ENCODE peak calls at places on chromosomes 2 and 18, in nine cellular contexts. Z is HFFc6, X is endodermal cell, H is endothelial cell, F is K562, G is uterus, L is glutamatergic neuron, O is HL-60, C is MM.1S. Y is an unnamed sample.

GRCh38 chr2:235244497-235245215 is 249.2 kb upstream of the AGAP1 start:
- DNase-seq in Z (peak), X (no peak), H (no peak), F (no peak), G (no peak), L (no peak), O (no peak), C (peak), Y (no peak)

GRCh38 chr18:39962546-39962945 is 1992.5 kb upstream of the PIK3C3 start:
- DNase-seq in Z (no peak), X (no peak), H (no peak), F (no peak), G (no peak), L (no peak), O (no peak), C (no peak), Y (no peak)

GRCh38 chr2:216012133-216012829 is 1.1 kb downstream of the MREG start:
- DNase-seq in Z (peak), X (peak), H (no peak), F (no peak), G (no peak), L (no peak), O (no peak), C (no peak), Y (no peak)

GRCh38 chr2:162821176-162821575 is 17.4 kb downstream of the KCNH7 start:
- DNase-seq in Z (peak), X (no peak), H (no peak), F (no peak), G (no peak), L (no peak), O (no peak), C (no peak), Y (no peak)

GRCh38 chr2:73640537-73640936 is 1.7 kb downstream of the NAT8 start:
- DNase-seq in Z (no peak), X (no peak), H (no peak), F (no peak), G (no peak), L (no peak), O (no peak), C (no peak), Y (no peak)

GRCh38 chr2:85799215-85799956 is 45.6 kb downstream of the ATOH8 start:
- DNase-seq in Z (no peak), X (peak), H (no peak), F (no peak), G (no peak), L (no peak), O (no peak), C (no peak), Y (no peak)

GRCh38 chr2:37582911-37583310 is 88.5 kb downstream of the CDC42EP3 start:
- DNase-seq in Z (no peak), X (no peak), H (no peak), F (no peak), G (no peak), L (no peak), O (no peak), C (no peak), Y (no peak)

GRCh38 chr2:38444247-38444646 is 67.2 kb upstream of the ATL2 start:
- DNase-seq in Z (no peak), X (peak), H (no peak), F (no peak), G (no peak), L (no peak), O (no peak), C (no peak), Y (no peak)

GRCh38 chr18:70047931-70048603 is 100.4 kb upstream of the CD226 start:
- DNase-seq in Z (peak), X (no peak), H (no peak), F (no peak), G (no peak), L (no peak), O (no peak), C (no peak), Y (no peak)

GRCh38 chr2:177422271-177422670 is 29.7 kb downstream of the AGPS start:
- DNase-seq in Z (peak), X (no peak), H (no peak), F (no peak), G (no peak), L (no peak), O (no peak), C (no peak), Y (no peak)

GRCh38 chr18:48222118-48222517 is 187.1 kb downstream of the ZBTB7C start:
- DNase-seq in Z (no peak), X (no peak), H (no peak), F (no peak), G (peak), L (no peak), O (peak), C (peak), Y (no peak)

GRCh38 chr2:171541202-171541884 is 19.1 kb downstream of the CYBRD1 start:
- DNase-seq in Z (no peak), X (peak), H (no peak), F (peak), G (no peak), L (no peak), O (peak), C (no peak), Y (no peak)

GRCh38 chr2:171545086-171545485 is 22.8 kb downstream of the CYBRD1 start:
- DNase-seq in Z (no peak), X (no peak), H (no peak), F (no peak), G (no peak), L (no peak), O (no peak), C (no peak), Y (no peak)

DNA sequence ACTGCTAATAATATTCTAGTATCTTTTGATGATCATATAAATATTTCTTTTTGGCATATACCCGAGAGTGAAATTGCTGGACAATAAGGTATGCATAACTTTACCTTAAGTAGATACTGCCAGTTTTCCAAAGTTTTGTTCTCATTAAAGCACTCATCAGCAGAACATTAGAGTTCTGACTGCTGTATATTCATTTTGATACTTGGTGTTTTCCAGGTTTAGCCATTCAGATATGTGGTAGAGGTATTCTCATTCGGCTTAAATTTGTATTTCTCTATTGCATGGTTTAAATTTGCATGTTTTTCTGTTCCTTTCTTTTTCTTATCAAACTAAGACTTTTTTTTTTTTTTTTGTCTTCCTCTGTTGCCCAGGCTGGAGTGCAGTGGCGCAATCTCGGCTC is 18.2 kb downstream of the CYBRD1 start:
- DNase-seq in Z (no peak), X (no peak), H (no peak), F (no peak), G (no peak), L (no peak), O (no peak), C (no peak), Y (no peak)
- TF ChIP-seq CTCF in Z (no peak), X (no peak), H (no peak), F (no peak), G (no peak), L (no peak), O (no peak), C (no peak), Y (no peak)

GRCh38 chr2:241149925-241150659 is at the start of gene PPP1R7:
- DNase-seq in Z (peak), X (peak), H (peak), F (peak), G (peak), L (peak), O (peak), C (peak), Y (peak)
- TF ChIP-seq CTCF in Z (no peak), X (no peak), H (no peak), F (peak), G (no peak), L (no peak), O (no peak), C (no peak), Y (no peak)

GRCh38 chr2:32838949-32839348 is 107.8 kb upstream of the LTBP1 start:
- DNase-seq in Z (no peak), X (no peak), H (no peak), F (no peak), G (no peak), L (no peak), O (no peak), C (no peak), Y (no peak)
- TF ChIP-seq CTCF in Z (no peak), X (no peak), H (no peak), F (no peak), G (no peak), L (no peak), O (no peak), C (no peak), Y (no peak)

DNA sequence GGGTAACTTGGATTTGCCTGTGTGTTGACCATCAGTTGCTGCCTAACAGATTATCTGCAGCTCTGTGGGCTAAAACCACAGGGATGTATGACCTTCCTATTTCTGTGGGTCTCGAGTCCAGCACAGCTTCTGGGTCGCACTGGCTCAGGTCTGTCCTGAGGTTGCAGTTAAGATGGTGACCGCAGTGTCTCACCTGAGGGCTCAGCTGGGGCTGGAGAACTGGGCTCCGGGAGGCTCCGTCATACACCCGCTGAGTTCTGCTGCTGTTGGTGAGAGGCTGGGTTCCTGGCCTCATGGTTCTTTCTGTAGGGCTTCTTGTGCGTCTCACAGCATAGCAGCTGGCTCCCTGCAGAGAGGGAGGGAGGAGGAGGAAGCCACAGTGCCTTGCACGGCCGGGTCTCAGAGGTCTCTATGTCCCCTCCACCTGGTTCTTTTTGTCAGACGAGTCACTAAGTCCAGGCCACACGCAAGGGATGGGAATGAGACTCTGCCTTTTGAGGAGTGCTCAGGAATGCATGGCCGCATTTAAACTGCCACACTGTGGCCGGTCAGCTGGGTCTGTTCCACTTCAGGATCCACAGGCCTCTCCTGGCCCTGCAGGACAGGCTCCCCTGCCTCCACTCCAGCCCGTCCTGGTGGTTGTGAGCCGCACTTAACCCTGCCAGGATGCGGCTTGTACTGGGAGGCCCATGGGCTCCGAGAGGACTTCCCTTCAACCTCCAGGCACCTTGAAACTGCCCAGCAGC is 67.2 kb downstream of the ADI1 start:
- DNase-seq in Z (no peak), X (peak), H (no peak), F (no peak), G (no peak), L (no peak), O (no peak), C (no peak), Y (no peak)
- TF ChIP-seq CTCF in Z (no peak), X (no peak), H (no peak), F (no peak), G (no peak), L (no peak), O (no peak), C (no peak), Y (no peak)

DNA sequence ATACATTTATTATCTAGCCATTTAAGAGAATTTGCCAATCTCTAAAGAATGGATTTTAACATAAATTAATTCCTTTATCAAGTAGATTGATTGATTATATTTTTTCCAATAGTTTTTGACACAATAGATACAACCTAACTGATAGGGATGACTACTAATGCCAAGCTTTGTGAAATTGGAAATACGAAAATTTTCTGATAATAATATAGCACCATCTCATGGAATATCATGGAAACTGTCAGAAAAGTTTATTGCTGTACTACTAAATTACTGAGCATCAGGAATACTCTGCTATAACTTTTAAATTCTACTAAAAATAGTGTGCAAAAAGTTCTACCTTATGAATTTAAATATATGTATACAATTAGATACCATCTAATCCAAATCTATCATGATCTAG is 101.8 kb upstream of the MAP2 start:
- DNase-seq in Z (no peak), X (no peak), H (no peak), F (no peak), G (no peak), L (no peak), O (no peak), C (no peak), Y (no peak)
- TF ChIP-seq CTCF in Z (peak), X (peak), H (no peak), F (no peak), G (no peak), L (no peak), O (no peak), C (no peak), Y (no peak)

DNA sequence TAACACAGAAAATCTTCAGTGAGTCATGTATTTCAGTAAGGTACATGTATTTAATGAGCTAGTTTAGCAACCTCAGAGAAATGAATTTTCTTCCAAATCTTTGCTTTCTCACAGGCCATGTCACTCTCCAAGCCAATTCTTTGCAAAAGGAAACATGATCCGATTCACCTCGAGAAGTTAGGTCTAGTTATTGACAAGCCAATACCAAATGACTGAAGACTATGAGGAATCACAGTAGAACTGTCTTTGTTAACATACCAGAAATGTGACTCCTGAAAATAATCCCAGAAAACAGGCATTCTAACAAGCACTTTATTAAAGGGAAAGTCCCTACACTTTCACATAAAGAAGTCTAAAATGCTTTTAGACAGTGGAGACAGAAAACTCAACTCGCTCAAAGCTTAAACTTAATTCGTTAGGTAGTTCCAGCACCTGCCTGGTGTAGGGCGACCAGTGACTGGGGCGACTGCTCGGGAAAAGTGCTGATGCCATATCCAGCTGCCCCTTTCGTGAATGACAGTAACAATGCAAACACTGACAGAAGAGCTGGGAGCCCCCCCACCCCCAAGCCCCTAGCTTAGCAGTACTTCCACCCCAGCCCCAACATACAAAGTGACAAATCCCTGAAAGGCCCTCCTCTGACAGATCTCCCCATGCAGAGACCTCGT is 1.9 kb downstream of the MEMO1 start:
- DNase-seq in Z (peak), X (no peak), H (no peak), F (no peak), G (no peak), L (no peak), O (no peak), C (peak), Y (peak)
- TF ChIP-seq CTCF in Z (no peak), X (no peak), H (no peak), F (no peak), G (no peak), L (no peak), O (no peak), C (no peak), Y (no peak)

GRCh38 chr18:46554406-46554805 is 102.6 kb downstream of the LOXHD1 start:
- DNase-seq in Z (no peak), X (no peak), H (no peak), F (no peak), G (no peak), L (no peak), O (no peak), C (no peak), Y (no peak)

GRCh38 chr18:46555213-46555612 is 101.8 kb downstream of the LOXHD1 start:
- DNase-seq in Z (no peak), X (no peak), H (no peak), F (no peak), G (no peak), L (no peak), O (no peak), C (peak), Y (no peak)

GRCh38 chr18:46559296-46559695 is 97.7 kb downstream of the LOXHD1 start:
- DNase-seq in Z (no peak), X (no peak), H (no peak), F (no peak), G (no peak), L (no peak), O (no peak), C (no peak), Y (no peak)

GRCh38 chr18:46556590-46557206 is 100.3 kb downstream of the LOXHD1 start:
- DNase-seq in Z (no peak), X (no peak), H (no peak), F (no peak), G (no peak), L (no peak), O (no peak), C (no peak), Y (no peak)

DNA sequence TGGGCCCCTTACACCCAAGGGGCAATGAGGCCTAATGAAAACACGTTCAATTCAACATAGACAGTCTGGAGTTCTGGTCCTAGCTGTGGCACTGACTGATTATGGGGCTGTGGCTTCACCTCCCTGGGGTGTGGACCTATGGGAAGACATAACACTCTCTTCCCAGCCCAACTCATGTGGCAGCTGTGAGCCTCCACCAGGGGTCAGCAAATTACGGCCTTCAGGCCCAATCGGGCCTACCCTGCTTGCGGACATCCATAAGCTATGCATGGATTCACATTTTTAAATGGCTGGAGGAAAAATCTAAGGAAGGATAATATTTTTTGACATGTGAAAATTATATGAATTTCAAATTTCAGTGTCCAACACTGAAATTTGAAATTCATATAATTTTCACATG is 101.3 kb downstream of the LOXHD1 start:
- DNase-seq in Z (no peak), X (peak), H (peak), F (peak), G (no peak), L (peak), O (no peak), C (peak), Y (peak)
- TF ChIP-seq CTCF in Z (peak), X (peak), H (peak), F (peak), G (no peak), L (peak), O (peak), C (peak), Y (peak)

DNA sequence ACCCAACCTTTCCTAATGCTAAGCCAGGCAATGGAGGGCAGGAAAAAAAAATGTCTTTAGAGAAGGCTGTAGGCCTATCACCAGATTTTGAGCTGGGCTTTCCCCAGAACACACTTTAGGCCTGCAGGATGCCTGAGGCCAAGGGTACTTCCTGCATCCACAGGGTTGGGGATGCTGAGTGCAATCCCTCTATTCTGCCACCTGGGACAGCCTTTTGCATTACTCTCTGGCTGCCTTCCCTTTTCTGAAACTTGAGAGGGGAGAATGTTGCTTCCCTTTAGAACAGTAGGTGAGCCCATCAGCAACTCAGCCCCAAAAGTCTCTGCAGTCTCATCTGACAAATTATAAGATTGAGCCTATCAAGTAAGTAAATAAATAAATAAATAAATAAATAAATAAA is 195.2 kb downstream of the SLC8A1 start:
- DNase-seq in Z (no peak), X (peak), H (peak), F (no peak), G (no peak), L (peak), O (peak), C (no peak), Y (no peak)
- TF ChIP-seq CTCF in Z (peak), X (peak), H (no peak), F (no peak), G (no peak), L (peak), O (peak), C (peak), Y (peak)

GRCh38 chr2:134674687-134675086 is 44.1 kb downstream of the TMEM163 start:
- DNase-seq in Z (no peak), X (no peak), H (no peak), F (no peak), G (no peak), L (no peak), O (no peak), C (no peak), Y (no peak)

GRCh38 chr2:134675294-134675693 is 43.5 kb downstream of the TMEM163 start:
- DNase-seq in Z (no peak), X (no peak), H (no peak), F (no peak), G (no peak), L (no peak), O (no peak), C (no peak), Y (no peak)

GRCh38 chr2:134677866-134678774 is 40.7 kb downstream of the TMEM163 start:
- DNase-seq in Z (no peak), X (no peak), H (no peak), F (no peak), G (peak), L (no peak), O (no peak), C (no peak), Y (no peak)

GRCh38 chr2:134679294-134679693 is 39.5 kb downstream of the TMEM163 start:
- DNase-seq in Z (no peak), X (no peak), H (no peak), F (no peak), G (no peak), L (no peak), O (no peak), C (no peak), Y (no peak)

DNA sequence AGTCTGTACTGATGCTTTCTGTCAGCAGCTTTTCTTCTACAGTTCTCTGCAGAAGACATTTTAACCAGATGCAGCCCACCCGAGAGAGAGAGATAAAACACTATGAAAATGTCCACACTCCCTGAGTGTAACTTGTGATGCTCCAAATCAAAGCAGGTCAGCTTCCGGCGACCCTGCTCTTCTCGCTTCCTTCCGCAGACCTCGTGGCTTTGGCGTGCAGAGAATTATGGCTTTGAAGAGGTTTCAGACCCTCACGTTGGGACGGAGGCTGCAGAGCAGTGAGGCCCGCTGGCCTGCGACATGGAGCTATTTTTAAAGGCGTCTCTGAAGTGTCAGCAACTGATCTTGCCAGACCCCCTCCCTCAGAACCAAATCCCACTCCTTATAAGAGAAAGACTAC is 41.8 kb downstream of the TMEM163 start:
- DNase-seq in Z (no peak), X (no peak), H (no peak), F (no peak), G (no peak), L (no peak), O (no peak), C (no peak), Y (peak)
- TF ChIP-seq CTCF in Z (no peak), X (no peak), H (no peak), F (no peak), G (no peak), L (no peak), O (no peak), C (no peak), Y (no peak)

Y was measured in nephron progenitor cell.